ENCODE peak calls at places on chromosomes 4 and X, in five cellular contexts. I is transverse colon, Z is endodermal cell, S is neuronal stem cell, Y is right cardiac atrium. W is an unnamed sample.
A peak's percentile ranks its signal among the peaks of the same experiment; 100 is the strongest.

GRCh38 chrX:154827624-154828408 is 6.6 kb downstream of the SMIM9 start:
- DNase-seq in I (no peak), Z (no peak), S (no peak), Y (no peak), W (no peak)

GRCh38 chrX:104343408-104344129 is 88.8 kb upstream of the ESX1 start:
- DNase-seq in I (peak; percentile 60), Z (peak; percentile 85), S (peak; percentile 12), Y (no peak), W (no peak)

GRCh38 chrX:1390621-1391369 is 1.1 kb downstream of the SLC25A6 start:
- DNase-seq in I (peak; percentile 13), Z (peak; percentile 30), S (no peak), Y (no peak), W (no peak)

GRCh38 chr4:82691431-82691830 is 107.2 kb downstream of the SCD5 start:
- DNase-seq in I (no peak), Z (no peak), S (no peak), Y (no peak), W (no peak)

GRCh38 chr4:101074326-101074725 is 273.0 kb downstream of the PPP3CA start:
- DNase-seq in I (no peak), Z (no peak), S (no peak), Y (no peak), W (no peak)

GRCh38 chr4:40305329-40306193 is 29.6 kb upstream of the CHRNA9 start:
- DNase-seq in I (peak; percentile 44), Z (no peak), S (no peak), Y (no peak), W (no peak)

GRCh38 chr4:52824603-52825310 is 37.4 kb upstream of the RASL11B start:
- DNase-seq in I (no peak), Z (no peak), S (no peak), Y (peak; percentile 24), W (peak; percentile 46)

GRCh38 chrX:139224953-139225665 is 305.4 kb upstream of the F9 start:
- DNase-seq in I (no peak), Z (peak; percentile 82), S (no peak), Y (no peak), W (no peak)

GRCh38 chr4:25401066-25401465 is 24.0 kb downstream of the ANAPC4 start:
- DNase-seq in I (no peak), Z (no peak), S (no peak), Y (no peak), W (no peak)

GRCh38 chr4:18934197-18934596 is 912.6 kb upstream of the LCORL start:
- DNase-seq in I (no peak), Z (no peak), S (no peak), Y (no peak), W (no peak)

GRCh38 chr4:155353923-155354540 is 22.7 kb downstream of the MAP9 start:
- DNase-seq in I (peak; percentile 64), Z (peak; percentile 86), S (peak; percentile 48), Y (peak; percentile 73), W (peak; percentile 70)

GRCh38 chr4:33837043-33837442 is 2407.3 kb downstream of the ARAP2 start:
- DNase-seq in I (no peak), Z (no peak), S (no peak), Y (no peak), W (no peak)

GRCh38 chrX:41441934-41442823 is 5.0 kb upstream of the NYX start:
- DNase-seq in I (peak; percentile 89), Z (peak; percentile 95), S (peak; percentile 29), Y (peak; percentile 91), W (peak; percentile 81)

GRCh38 chr4:88858752-88859151 is 161.1 kb upstream of the NAP1L5 start:
- DNase-seq in I (no peak), Z (no peak), S (no peak), Y (no peak), W (no peak)

GRCh38 chrX:148562846-148563245 is 62.4 kb downstream of the AFF2 start:
- DNase-seq in I (no peak), Z (no peak), S (no peak), Y (no peak), W (no peak)

GRCh38 chr4:142707397-142707796 is 138.7 kb downstream of the INPP4B start:
- DNase-seq in I (no peak), Z (no peak), S (no peak), Y (no peak), W (no peak)

GRCh38 chrX:122196338-122196737 is 987.7 kb upstream of the GRIA3 start:
- DNase-seq in I (no peak), Z (peak; percentile 57), S (no peak), Y (no peak), W (no peak)

GRCh38 chr4:13597141-13597540 is 30.4 kb downstream of the BOD1L1 start:
- DNase-seq in I (no peak), Z (no peak), S (no peak), Y (no peak), W (no peak)

GRCh38 chr4:57182132-57182874 is 72.1 kb upstream of the IGFBP7 start:
- DNase-seq in I (no peak), Z (no peak), S (no peak), Y (peak; percentile 56), W (peak; percentile 69)

GRCh38 chr4:73309211-73309610 is 50.6 kb upstream of the ANKRD17 start:
- DNase-seq in I (no peak), Z (no peak), S (no peak), Y (no peak), W (no peak)

GRCh38 chr4:68259191-68259590 is 13.7 kb upstream of the TMPRSS11B start:
- DNase-seq in I (no peak), Z (no peak), S (no peak), Y (no peak), W (no peak)

GRCh38 chr4:82421796-82422560 is 8.3 kb downstream of the HNRNPDL start:
- DNase-seq in I (no peak), Z (peak; percentile 67), S (no peak), Y (no peak), W (no peak)

GRCh38 chr4:185931986-185932385 is 120.0 kb upstream of the SORBS2 start:
- DNase-seq in I (no peak), Z (no peak), S (no peak), Y (no peak), W (no peak)

GRCh38 chr4:91826186-91826585 is 477.6 kb upstream of the GRID2 start:
- DNase-seq in I (no peak), Z (no peak), S (no peak), Y (no peak), W (no peak)

GRCh38 chr4:14233126-14233525 is 605.6 kb upstream of the BOD1L1 start:
- DNase-seq in I (no peak), Z (no peak), S (no peak), Y (no peak), W (no peak)

GRCh38 chrX:109880629-109881028 is 122.3 kb upstream of the TMEM164 start:
- DNase-seq in I (no peak), Z (no peak), S (no peak), Y (no peak), W (no peak)

GRCh38 chr4:77020017-77020416 is 55.8 kb downstream of the CCNI start:
- DNase-seq in I (no peak), Z (no peak), S (no peak), Y (no peak), W (no peak)
- H3K4me1 ChIP-seq in I (no peaks in the 10 kb centered on the region), Z (peaks cover 10% of the 10 kb centered on the region), S (peaks cover 18% of the 10 kb centered on the region), Y (no peaks in the 10 kb centered on the region), W (peaks cover 20% of the 10 kb centered on the region)

DNA sequence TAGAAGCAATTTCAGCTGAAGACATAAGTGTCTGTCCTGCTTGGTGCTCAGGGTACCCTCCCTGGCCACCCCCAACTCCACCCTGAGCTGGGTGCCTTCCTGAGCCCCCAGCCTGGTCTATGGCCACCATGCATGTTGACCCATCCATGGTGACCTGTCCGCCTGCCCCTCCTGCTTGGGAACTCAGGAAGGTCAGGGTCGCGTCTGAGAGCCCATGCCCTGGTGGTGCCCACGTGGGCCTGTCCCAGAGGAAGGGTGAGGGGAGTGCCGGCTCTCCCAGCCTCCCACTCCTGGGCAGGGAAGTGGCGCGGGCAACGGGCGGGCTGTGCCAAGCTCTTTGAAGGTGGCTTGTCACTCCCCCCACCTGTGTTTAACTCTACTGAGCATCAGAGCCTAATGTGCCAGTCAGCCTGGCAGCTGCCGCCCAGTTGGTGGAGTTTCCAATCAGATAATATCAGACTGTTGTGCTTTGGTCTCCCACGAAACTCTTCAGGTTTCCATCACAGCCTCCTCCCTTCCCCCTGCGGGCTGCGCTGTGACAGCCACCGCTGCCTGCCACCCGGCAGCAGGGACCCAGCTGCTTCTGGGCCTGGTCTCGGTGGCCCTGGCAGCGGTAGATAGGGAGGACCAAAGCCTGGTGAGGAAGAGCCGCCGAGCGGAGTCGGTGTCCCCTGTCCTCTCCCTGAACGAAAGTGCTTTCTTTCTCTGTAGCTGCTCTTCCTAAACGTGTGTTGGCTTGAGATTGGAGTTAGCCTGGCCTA is 4.8 kb downstream of the SH3BP2 start:
- DNase-seq in I (no peak), Z (no peak), S (no peak), Y (no peak), W (no peak)
- H3K4me1 ChIP-seq in I (peaks cover 89% of the 10 kb centered on the region), Z (no peaks in the 10 kb centered on the region), S (peaks cover 45% of the 10 kb centered on the region), Y (peaks cover 51% of the 10 kb centered on the region), W (peaks cover 94% of the 10 kb centered on the region)

GRCh38 chr4:98657531-98658286 is 702 bp downstream of the TSPAN5 start:
- DNase-seq in I (peak; percentile 23), Z (peak; percentile 79), S (peak; percentile 37), Y (peak; percentile 18), W (peak; percentile 22)
- H3K4me1 ChIP-seq in I (peaks cover 31% of the 10 kb centered on the region), Z (peaks cover 5% of the 10 kb centered on the region), S (peaks cover 9% of the 10 kb centered on the region), Y (no peaks in the 10 kb centered on the region), W (peaks cover 42% of the 10 kb centered on the region)

GRCh38 chrX:15204130-15204751 is 65.6 kb downstream of the ASB9 start:
- DNase-seq in I (no peak), Z (no peak), S (no peak), Y (no peak), W (no peak)

GRCh38 chrX:15206306-15206705 is 63.6 kb downstream of the ASB9 start:
- DNase-seq in I (no peak), Z (no peak), S (no peak), Y (no peak), W (no peak)

GRCh38 chrX:15203694-15204093 is 66.2 kb downstream of the ASB9 start:
- DNase-seq in I (no peak), Z (no peak), S (no peak), Y (no peak), W (no peak)

GRCh38 chrX:15207994-15208393 is 61.9 kb downstream of the ASB9 start:
- DNase-seq in I (no peak), Z (no peak), S (no peak), Y (no peak), W (no peak)

GRCh38 chrX:15207384-15207783 is 62.5 kb downstream of the ASB9 start:
- DNase-seq in I (no peak), Z (no peak), S (no peak), Y (no peak), W (no peak)
- H3K4me1 ChIP-seq in I (no peaks in the 10 kb centered on the region), Z (no peaks in the 10 kb centered on the region), S (no peaks in the 10 kb centered on the region), Y (no peaks in the 10 kb centered on the region), W (no peaks in the 10 kb centered on the region)

DNA sequence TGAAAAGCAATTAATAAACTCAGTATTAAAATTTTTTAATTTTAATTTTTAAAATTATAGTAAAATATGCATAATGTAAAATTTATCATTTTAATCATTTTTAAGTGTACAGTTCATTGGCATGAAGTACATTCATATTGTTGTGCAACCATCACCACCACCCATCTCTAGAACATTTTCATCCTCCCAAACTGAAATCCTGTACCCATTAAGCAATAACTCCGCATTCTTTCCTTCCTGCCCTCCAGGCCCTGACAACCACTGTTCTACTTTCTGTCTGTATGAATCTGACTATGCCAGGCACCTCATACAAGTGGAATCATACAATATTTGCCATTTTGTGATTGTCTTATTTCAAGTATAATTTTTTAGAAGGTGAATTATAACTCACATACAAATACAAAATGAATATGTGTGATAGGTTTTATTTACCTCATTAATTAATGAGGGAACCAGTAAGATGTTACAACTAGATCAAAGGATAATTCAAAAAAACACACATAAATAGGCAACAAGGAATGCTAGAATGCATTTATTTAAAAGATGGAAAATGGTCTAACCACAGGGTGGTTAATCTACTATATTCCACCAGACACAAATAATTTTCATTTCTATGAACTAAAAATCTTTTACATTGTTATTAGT is 13.1 kb upstream of the AFF1 start:
- DNase-seq in I (no peak), Z (peak; percentile 8), S (no peak), Y (no peak), W (no peak)
- H3K4me1 ChIP-seq in I (peaks cover 3% of the 10 kb centered on the region), Z (no peaks in the 10 kb centered on the region), S (no peaks in the 10 kb centered on the region), Y (no peaks in the 10 kb centered on the region), W (peaks cover 4% of the 10 kb centered on the region)